ENCODE peak calls at places on chromosomes 6 and 20, in ten cellular contexts. M, C, D, B, L, A, X, V, Z and G are unnamed samples.

GRCh38 chr6:118618676-118619377 is 32.6 kb downstream of the CEP85L start:
- DNase-seq in A (peak; percentile 52), D (peak; percentile 50), X (peak; percentile 68), M (peak; percentile 72), V (peak; percentile 52), Z (peak; percentile 76), C (peak; percentile 54), B (peak; percentile 30), L (peak; percentile 38), G (no peak)

GRCh38 chr20:45218636-45219035 is 2.5 kb upstream of the SEMG2 start:
- DNase-seq in X (no peak), D (no peak), Z (no peak), C (no peak), B (no peak), A (no peak), L (no peak), V (no peak), M (no peak), G (no peak)

GRCh38 chr20:17654649-17655285 is 27.3 kb downstream of the RRBP1 start:
- DNase-seq in C (peak; percentile 66), A (peak; percentile 27), M (peak; percentile 21), B (peak; percentile 49), L (no peak), Z (peak; percentile 82), X (peak; percentile 52), D (no peak), V (no peak), G (no peak)

GRCh38 chr6:44256291-44257006 is 879 bp downstream of the SLC35B2 start:
- DNase-seq in C (no peak), L (no peak), Z (no peak), V (no peak), X (peak; percentile 38), M (peak; percentile 30), B (no peak), D (no peak), A (no peak), G (no peak)

GRCh38 chr20:528923-529594 is 14.5 kb downstream of the CSNK2A1 start:
- DNase-seq in C (no peak), B (no peak), V (no peak), M (no peak), L (no peak), X (no peak), A (no peak), Z (no peak), D (no peak), G (no peak)

GRCh38 chr6:1858191-1858590 is 248.5 kb downstream of the FOXC1 start:
- DNase-seq in X (no peak), V (no peak), B (no peak), L (no peak), Z (no peak), M (no peak), A (no peak), C (no peak), D (no peak), G (no peak)

GRCh38 chr6:31208506-31208905 is 38.0 kb upstream of the POU5F1 start:
- DNase-seq in D (no peak), A (no peak), Z (no peak), X (no peak), B (no peak), V (no peak), M (no peak), L (no peak), C (no peak), G (peak; percentile 25)

GRCh38 chr20:61263084-61263695 is 11.1 kb downstream of the CDH4 start:
- DNase-seq in B (no peak), D (no peak), M (peak; percentile 51), C (no peak), X (no peak), V (no peak), L (no peak), Z (peak; percentile 21), A (peak; percentile 31), G (no peak)

GRCh38 chr6:10713962-10714361 is 8.9 kb upstream of the TMEM14C start:
- DNase-seq in C (no peak), A (no peak), X (no peak), Z (no peak), V (no peak), D (no peak), B (no peak), M (no peak), L (no peak), G (no peak)

DNA sequence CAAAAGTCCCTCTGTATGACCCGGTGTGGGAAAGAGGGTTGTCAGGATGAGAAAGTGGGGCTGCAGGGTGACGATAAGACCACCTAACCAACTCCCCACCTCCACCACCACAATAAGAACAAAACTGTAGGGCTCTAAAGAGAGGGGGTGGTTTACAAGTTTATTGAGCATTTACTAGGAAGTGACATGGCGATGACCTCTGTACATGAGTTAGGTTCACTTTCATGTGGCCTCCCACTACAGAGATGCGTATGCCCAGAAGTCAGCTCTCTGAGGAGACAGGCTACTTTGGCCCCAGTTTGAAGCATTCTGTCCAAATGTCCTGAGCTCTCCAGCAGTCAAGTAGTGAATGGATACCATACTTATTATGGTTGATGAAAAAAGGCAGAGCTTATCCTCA is 28.7 kb upstream of the PI16 start:
- DNase-seq in C (no peak), B (no peak), M (no peak), Z (no peak), D (no peak), V (no peak), A (no peak), L (no peak), X (no peak), G (no peak)
- H3K4me1 ChIP-seq in C (no peaks in the 10 kb centered on the region), B (peaks cover 6% of the 10 kb centered on the region), M (no peaks in the 10 kb centered on the region), Z (peaks cover 41% of the 10 kb centered on the region), D (no peaks in the 10 kb centered on the region), V (no peaks in the 10 kb centered on the region), A (peaks cover 1% of the 10 kb centered on the region), L (no peaks in the 10 kb centered on the region), X (peaks cover 6% of the 10 kb centered on the region), G (peaks cover 4% of the 10 kb centered on the region)

GRCh38 chr6:85462673-85463072 is 12.8 kb downstream of the NT5E start:
- DNase-seq in X (no peak), D (no peak), A (no peak), Z (no peak), L (no peak), C (no peak), B (no peak), V (no peak), M (no peak), G (no peak)

GRCh38 chr6:85463621-85464259 is 13.9 kb downstream of the NT5E start:
- DNase-seq in M (no peak), L (no peak), Z (no peak), A (no peak), D (no peak), X (no peak), V (no peak), C (no peak), B (no peak), G (no peak)

GRCh38 chr6:85465762-85466161 is 15.9 kb downstream of the NT5E start:
- DNase-seq in C (no peak), V (no peak), Z (no peak), M (no peak), L (no peak), D (no peak), B (no peak), A (no peak), X (no peak), G (no peak)

GRCh38 chr6:85464722-85465150 is 14.9 kb downstream of the NT5E start:
- DNase-seq in L (no peak), V (no peak), A (no peak), B (no peak), Z (no peak), C (no peak), D (no peak), X (no peak), M (no peak), G (peak; percentile 91)

GRCh38 chr6:85464260-85464644 is 14.4 kb downstream of the NT5E start:
- DNase-seq in C (peak; percentile 43), Z (no peak), V (no peak), A (no peak), L (no peak), D (no peak), B (no peak), M (no peak), X (no peak), G (peak; percentile 90)
- H3K27ac ChIP-seq in C (peak overlapping the region; percentile 53), Z (peak overlapping the region; percentile 74), V (no peak overlapping the region), A (no peak overlapping the region), L (no peak overlapping the region), D (peak overlapping the region; percentile 60), B (no peak overlapping the region), M (no peak overlapping the region), X (no peak overlapping the region), G (peak overlapping the region; percentile 90)

GRCh38 chr6:47407295-47408281 is 70.0 kb upstream of the CD2AP start:
- DNase-seq in V (no peak), M (no peak), B (no peak), X (no peak), Z (no peak), C (no peak), D (no peak), L (no peak), A (no peak), G (no peak)

GRCh38 chr6:47404436-47404835 is 73.2 kb upstream of the CD2AP start:
- DNase-seq in B (no peak), L (no peak), M (no peak), Z (no peak), C (no peak), D (no peak), X (no peak), A (no peak), V (no peak), G (no peak)

GRCh38 chr6:47405273-47405672 is 72.3 kb upstream of the CD2AP start:
- DNase-seq in A (no peak), M (no peak), D (peak; percentile 51), B (no peak), V (no peak), C (no peak), L (no peak), Z (no peak), X (peak; percentile 90), G (no peak)

GRCh38 chr6:47400581-47400980 is 77.0 kb upstream of the CD2AP start:
- DNase-seq in Z (no peak), L (no peak), B (no peak), X (no peak), V (no peak), C (no peak), M (no peak), A (no peak), D (no peak), G (no peak)

DNA sequence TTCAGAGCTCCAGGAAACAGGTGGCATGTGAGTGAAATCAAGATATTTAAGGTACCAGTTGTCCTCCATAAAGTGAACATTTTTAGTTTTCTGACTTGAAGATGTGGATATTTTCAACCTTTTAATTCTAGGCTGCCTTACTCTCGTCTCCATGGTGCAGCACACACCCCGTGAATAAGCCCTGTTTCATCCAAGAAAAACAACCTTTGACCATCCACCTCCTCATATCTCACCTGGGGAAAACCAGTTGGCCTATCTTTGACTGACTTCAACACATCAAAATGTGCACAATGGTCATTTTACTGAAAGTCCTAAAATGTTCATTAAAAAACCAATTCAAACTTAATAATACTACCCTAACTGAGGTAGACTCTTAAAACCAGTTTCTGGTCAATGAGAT is 73.8 kb upstream of the CD2AP start:
- DNase-seq in A (no peak), V (no peak), B (no peak), D (no peak), C (no peak), M (no peak), Z (no peak), X (no peak), L (no peak), G (no peak)
- H3K4me1 ChIP-seq in A (no peaks in the 10 kb centered on the region), V (no peaks in the 10 kb centered on the region), B (no peaks in the 10 kb centered on the region), D (no peaks in the 10 kb centered on the region), C (no peaks in the 10 kb centered on the region), M (no peaks in the 10 kb centered on the region), Z (no peaks in the 10 kb centered on the region), X (peaks cover 11% of the 10 kb centered on the region), L (no peaks in the 10 kb centered on the region), G (no peaks in the 10 kb centered on the region)

GRCh38 chr20:56360133-56360898 is 1.5 kb downstream of the FAM210B start:
- DNase-seq in B (no peak), L (no peak), V (no peak), Z (no peak), M (no peak), D (no peak), X (no peak), C (no peak), A (no peak), G (no peak)
- H3K27ac ChIP-seq in B (peak overlapping the region; percentile 30), L (peak overlapping the region; percentile 72), V (peak overlapping the region; percentile 91), Z (peak overlapping the region; percentile 80), M (no peak overlapping the region), D (peak overlapping the region; percentile 68), X (peak overlapping the region; percentile 86), C (peak overlapping the region; percentile 82), A (no peak overlapping the region), G (peak overlapping the region; percentile 86)